ENCODE peak calls at places on chromosome 6, in nine cellular contexts. V is endothelial cell of umbilical vein, A is HCT116, U is IMR-90, I is testis, T is tibial nerve, H is A549, N is K562, Z is stomach. K is an unnamed sample.

GRCh38 chr6:32666420-32667300 is at the start of gene HLA-DQB1:
- DNase-seq in V (peak), A (peak), U (no peak), I (peak), T (no peak), H (peak), N (no peak), Z (no peak), K (no peak)

GRCh38 chr6:81031429-81031828 is 721.1 kb downstream of the TENT5A start:
- DNase-seq in V (no peak), A (no peak), U (no peak), I (peak), T (no peak), H (no peak), N (no peak), Z (no peak), K (no peak)

GRCh38 chr6:148954461-148954860 is 207.6 kb downstream of the UST start:
- DNase-seq in V (no peak), A (no peak), U (no peak), I (no peak), T (no peak), H (no peak), N (no peak), Z (no peak), K (no peak)

GRCh38 chr6:136351518-136352106 is 62.0 kb upstream of the BCLAF1 start:
- DNase-seq in V (no peak), A (no peak), U (no peak), I (no peak), T (no peak), H (no peak), N (no peak), Z (no peak), K (no peak)

GRCh38 chr6:159595173-159595572 is 97.9 kb downstream of the SOD2 start:
- DNase-seq in V (peak), A (peak), U (peak), I (no peak), T (no peak), H (peak), N (no peak), Z (no peak), K (no peak)

GRCh38 chr6:166675736-166676135 is 48.7 kb upstream of the RPS6KA2 start:
- DNase-seq in V (no peak), A (no peak), U (no peak), I (no peak), T (no peak), H (no peak), N (no peak), Z (no peak), K (no peak)

GRCh38 chr6:43009124-43009523 is 4.6 kb downstream of the MEA1 start:
- DNase-seq in V (peak), A (no peak), U (peak), I (peak), T (no peak), H (no peak), N (peak), Z (peak), K (no peak)

GRCh38 chr6:108578595-108579038 is 17.9 kb downstream of the FOXO3 start:
- DNase-seq in V (no peak), A (no peak), U (peak), I (peak), T (no peak), H (no peak), N (peak), Z (no peak), K (no peak)

GRCh38 chr6:33857301-33858052 is 53.7 kb upstream of the MLN start:
- DNase-seq in V (no peak), A (no peak), U (no peak), I (no peak), T (no peak), H (no peak), N (no peak), Z (no peak), K (no peak)

GRCh38 chr6:111603648-111604047 is 2.0 kb downstream of the TRAF3IP2 start:
- DNase-seq in V (no peak), A (no peak), U (peak), I (no peak), T (no peak), H (no peak), N (no peak), Z (no peak), K (no peak)

GRCh38 chr6:125867483-125867935 is 76.7 kb downstream of the NCOA7 start:
- DNase-seq in V (no peak), A (peak), U (peak), I (no peak), T (no peak), H (no peak), N (no peak), Z (no peak), K (no peak)

GRCh38 chr6:16146527-16146955 is 17.7 kb downstream of the MYLIP start:
- DNase-seq in V (peak), A (no peak), U (no peak), I (no peak), T (no peak), H (no peak), N (no peak), Z (peak), K (no peak)

GRCh38 chr6:155889405-155889804 is 433.8 kb upstream of the NOX3 start:
- DNase-seq in V (no peak), A (no peak), U (no peak), I (no peak), T (no peak), H (no peak), N (no peak), Z (no peak), K (no peak)
- TF ChIP-seq POLR2A in V (no peak), A (no peak), U (no peak), I (no peak), T (no peak), H (no peak), N (no peak), Z (no peak), K (no peak)

GRCh38 chr6:124517339-124517738 is 444.9 kb upstream of the RNF217 start:
- DNase-seq in V (no peak), A (no peak), U (no peak), I (no peak), T (no peak), H (no peak), N (no peak), Z (no peak), K (no peak)

DNA sequence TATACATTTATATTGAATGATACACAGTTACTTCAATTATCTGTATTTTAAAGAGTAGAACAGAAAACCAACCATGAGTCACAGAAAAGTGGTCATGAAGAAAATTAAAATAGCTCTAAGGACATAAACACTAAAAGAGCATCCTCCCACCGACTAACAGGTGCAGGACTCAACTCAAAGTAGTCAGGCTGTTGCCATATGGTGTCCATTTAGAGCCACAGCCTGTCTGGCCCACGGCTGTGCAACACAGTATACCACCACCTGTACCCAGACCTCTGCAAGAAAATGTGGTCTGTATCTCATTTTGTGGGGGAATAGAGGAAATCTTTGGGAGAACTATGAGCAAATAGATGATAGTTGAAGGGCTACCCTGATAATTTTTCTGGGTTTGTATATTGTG is 449.8 kb upstream of the RNF217 start:
- DNase-seq in V (no peak), A (no peak), U (no peak), I (no peak), T (no peak), H (no peak), N (no peak), Z (no peak), K (no peak)
- TF ChIP-seq POLR2A in V (no peak), A (no peak), U (no peak), I (no peak), T (no peak), H (no peak), N (no peak), Z (no peak), K (no peak)

GRCh38 chr6:87407896-87408720 is at the start of gene CFAP206:
- DNase-seq in V (peak), A (peak), U (peak), I (peak), T (peak), H (peak), N (peak), Z (peak), K (peak)
- TF ChIP-seq POLR2A in V (no peak), A (no peak), U (no peak), I (no peak), T (no peak), H (peak), N (no peak), Z (no peak), K (no peak)

DNA sequence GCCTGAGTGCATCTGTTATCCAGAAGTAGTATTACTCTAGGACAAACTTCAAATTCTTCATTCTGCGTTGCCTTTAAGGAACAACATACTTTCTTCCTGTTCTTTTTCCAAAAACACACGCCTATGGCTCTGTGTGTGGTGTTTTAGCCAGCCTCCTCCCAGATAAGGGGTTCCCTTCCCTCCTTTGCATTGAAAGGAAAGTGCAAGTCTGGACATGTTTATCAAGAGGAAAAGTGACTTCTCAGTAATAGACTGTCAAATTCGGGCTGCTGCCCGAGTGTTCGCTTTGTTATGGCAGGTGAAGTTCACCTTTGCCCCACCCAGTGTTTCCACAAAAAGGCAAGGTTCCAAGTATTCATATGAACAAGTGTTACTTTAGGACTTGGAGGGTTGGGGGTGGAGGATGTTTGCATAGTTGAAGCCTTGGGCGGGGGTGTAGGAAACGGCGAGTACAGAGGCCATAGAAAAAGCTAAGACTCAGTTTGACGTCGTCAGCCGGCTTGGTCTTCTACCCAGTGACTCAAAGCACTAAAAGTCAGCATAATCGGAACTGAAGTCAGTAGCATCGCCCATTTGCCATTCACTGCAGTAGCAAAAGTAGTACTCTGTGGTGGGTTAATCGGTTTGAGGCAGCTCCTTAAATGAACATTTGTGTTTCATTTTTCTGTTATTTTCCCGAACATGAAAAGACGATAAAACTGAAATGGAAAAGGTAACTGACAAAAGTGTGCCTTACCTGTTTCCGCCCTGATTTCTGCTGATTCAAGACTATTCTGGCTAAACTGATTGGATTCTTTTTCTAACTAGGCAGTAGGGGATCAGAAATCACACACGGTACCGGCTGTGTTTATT is 12.5 kb downstream of the PRDM1 start:
- DNase-seq in V (peak), A (peak), U (peak), I (peak), T (no peak), H (no peak), N (peak), Z (peak), K (no peak)
- TF ChIP-seq POLR2A in V (peak), A (no peak), U (peak), I (no peak), T (no peak), H (no peak), N (peak), Z (no peak), K (no peak)

DNA sequence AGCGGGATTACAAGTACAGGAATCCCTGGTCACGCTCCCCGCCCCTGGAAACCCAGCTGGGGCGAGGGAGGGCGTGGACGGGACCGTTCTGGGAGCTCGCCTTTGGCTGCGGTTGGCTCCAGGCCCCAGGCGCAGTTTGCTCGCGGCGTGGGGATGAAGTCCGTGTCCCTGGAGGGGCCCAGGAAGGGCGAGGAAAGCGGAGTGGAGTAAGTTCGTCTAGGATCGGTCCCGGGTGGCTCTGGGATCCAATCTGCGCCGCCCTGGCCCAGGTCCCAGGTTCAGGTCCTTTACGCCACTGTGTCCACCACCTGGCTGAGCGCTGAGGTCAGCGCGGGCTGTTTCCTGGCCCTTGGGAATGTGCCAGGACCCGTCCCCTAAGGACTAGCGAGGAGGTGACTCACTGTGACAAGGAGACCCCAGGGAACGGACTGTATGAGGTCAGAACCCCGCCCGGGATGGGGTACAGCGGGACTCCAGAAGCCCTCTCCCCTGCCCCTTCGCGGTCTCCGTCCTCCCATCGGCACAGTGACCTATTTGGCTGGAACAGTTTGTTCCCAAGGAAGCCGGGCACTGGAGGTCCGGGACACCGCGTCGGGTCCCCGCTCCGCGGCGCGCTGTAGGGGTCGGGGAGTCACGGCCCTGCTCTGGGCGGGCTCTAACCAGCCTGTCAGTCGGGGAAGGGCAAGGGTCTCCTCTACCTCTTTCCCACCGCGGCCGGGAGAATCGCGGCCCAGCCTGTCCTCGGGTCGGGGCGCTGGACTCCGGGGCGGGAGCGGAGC is 718 bp downstream of the CDKN1A start:
- DNase-seq in V (peak), A (no peak), U (peak), I (peak), T (peak), H (no peak), N (peak), Z (peak), K (peak)
- TF ChIP-seq POLR2A in V (no peak), A (no peak), U (peak), I (no peak), T (no peak), H (no peak), N (no peak), Z (no peak), K (peak)

DNA sequence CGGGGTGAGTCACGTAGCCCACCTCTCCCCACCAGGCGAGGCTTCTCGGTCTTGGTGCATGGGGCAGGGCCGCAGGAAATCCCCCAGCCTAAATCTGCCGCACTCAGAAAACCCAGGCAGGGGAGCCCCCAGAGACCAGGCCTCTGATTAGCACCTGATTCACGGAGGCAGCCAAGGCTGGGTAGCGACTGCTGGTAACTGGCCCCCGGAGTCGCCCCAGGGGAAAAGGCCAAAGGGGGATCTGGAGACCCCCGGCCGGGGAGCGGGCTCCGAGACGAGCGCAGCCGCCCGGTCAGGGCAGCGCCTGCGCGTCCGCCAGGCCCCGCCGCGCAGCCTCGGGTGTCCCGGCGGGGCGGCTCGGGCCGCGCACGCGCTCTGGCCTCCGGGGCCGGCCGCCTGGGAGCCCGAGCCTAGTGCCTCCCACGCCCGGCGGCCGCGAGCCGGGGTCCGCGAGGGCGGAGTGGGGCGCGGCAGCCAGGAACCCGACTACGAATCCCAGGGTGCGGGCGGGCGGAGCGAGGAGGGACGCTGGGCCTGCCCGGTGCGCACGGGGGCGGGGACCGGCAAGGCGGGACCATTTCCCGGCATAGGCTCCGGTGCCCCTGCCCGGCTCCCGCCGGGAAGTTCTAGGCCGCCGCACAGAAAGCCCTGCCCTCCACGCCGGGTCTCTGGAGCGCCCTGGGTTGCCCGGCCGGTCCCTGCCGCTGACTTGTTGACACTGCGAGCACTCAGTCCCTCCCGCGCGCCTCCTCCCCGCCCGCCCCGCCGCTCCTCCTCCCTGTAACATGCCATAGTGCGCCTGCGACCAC is at the start of gene DUSP22:
- DNase-seq in V (peak), A (peak), U (peak), I (peak), T (peak), H (peak), N (peak), Z (peak), K (peak)
- TF ChIP-seq POLR2A in V (peak), A (peak), U (peak), I (peak), T (peak), H (peak), N (peak), Z (no peak), K (peak)

K was measured in uterus.